ENCODE peak calls at places on chromosomes 13 and 19, in nine cellular contexts. R is renal cortical epithelial cell; X is progenitor cell of endocrine pancreas; H is activated CD4-positive, alpha-beta T cell treated with anti-CD3 and anti-CD28 coated beads, Interleukin-2, amount 50 U/mL, for 1 hour; A is MG63; J is neural crest cell; V is A549; C is mucosa of gallbladder; T is stimulated activated CD4-positive, alpha-beta T cell treated with anti-CD3 and anti-CD28 coated beads, Interleukin-2, amount 100 ng/mL, for 24 hours. S is an unnamed sample.

GRCh38 chr19:15372470-15372869 is 7.1 kb downstream of the AKAP8 start:
- DNase-seq in R (no peak), X (no peak), H (no peak), A (no peak), J (no peak), V (no peak), C (no peak), T (no peak), S (no peak)

GRCh38 chr13:97205971-97206370 is 16.2 kb upstream of the MBNL2 start:
- DNase-seq in R (no peak), X (no peak), H (no peak), A (no peak), J (no peak), V (peak), C (no peak), T (no peak), S (no peak)

GRCh38 chr13:111978536-111978935 is 88.4 kb upstream of the SOX1 start:
- DNase-seq in R (no peak), X (no peak), H (no peak), A (no peak), J (no peak), V (no peak), C (no peak), T (no peak), S (no peak)

GRCh38 chr13:76820759-76821158 is 65.4 kb downstream of the KCTD12 start:
- DNase-seq in R (no peak), X (no peak), H (no peak), A (no peak), J (no peak), V (no peak), C (peak), T (no peak), S (no peak)

GRCh38 chr19:14614099-14614412 is 31.2 kb downstream of the CLEC17A start:
- DNase-seq in R (no peak), X (no peak), H (no peak), A (no peak), J (no peak), V (no peak), C (no peak), T (no peak), S (no peak)

GRCh38 chr19:48641850-48642249 is 4.1 kb downstream of the CA11 start:
- DNase-seq in R (no peak), X (no peak), H (no peak), A (no peak), J (no peak), V (no peak), C (no peak), T (no peak), S (no peak)

GRCh38 chr13:75319244-75319643 is 162.7 kb downstream of the TBC1D4 start:
- DNase-seq in R (peak), X (no peak), H (no peak), A (no peak), J (no peak), V (no peak), C (no peak), T (no peak), S (no peak)

GRCh38 chr19:38193445-38193844 is 30.6 kb downstream of the DPF1 start:
- DNase-seq in R (no peak), X (no peak), H (no peak), A (no peak), J (no peak), V (no peak), C (no peak), T (no peak), S (peak)

GRCh38 chr19:44927746-44928145 is 13.3 kb downstream of the APOC1 start:
- DNase-seq in R (peak), X (no peak), H (no peak), A (peak), J (no peak), V (no peak), C (no peak), T (no peak), S (no peak)

GRCh38 chr13:39600766-39601165 is 2.2 kb downstream of the LHFPL6 start:
- DNase-seq in R (no peak), X (no peak), H (no peak), A (no peak), J (peak), V (peak), C (no peak), T (no peak), S (peak)

GRCh38 chr19:10420444-10421239 is at the start of gene PDE4A:
- DNase-seq in R (no peak), X (no peak), H (peak), A (peak), J (no peak), V (peak), C (no peak), T (peak), S (peak)

GRCh38 chr13:111917086-111917485 is 149.9 kb upstream of the SOX1 start:
- DNase-seq in R (no peak), X (no peak), H (no peak), A (no peak), J (no peak), V (no peak), C (no peak), T (no peak), S (no peak)

GRCh38 chr13:37777676-37778075 is 91.9 kb downstream of the TRPC4 start:
- DNase-seq in R (no peak), X (no peak), H (no peak), A (no peak), J (no peak), V (no peak), C (no peak), T (no peak), S (no peak)

GRCh38 chr19:35545855-35546381 is 492 bp downstream of the TMEM147 start:
- DNase-seq in R (no peak), X (peak), H (peak), A (peak), J (no peak), V (peak), C (no peak), T (peak), S (no peak)